ENCODE peak calls at places on chromosome 22, in four cellular contexts. K is lower leg skin, A is germinal center, Y is amniotic stem cell. G is an unnamed sample.

GRCh38 chr22:38981005-38981658 is 1.0 kb upstream of the APOBEC3B start:
- DNase-seq in Y (no peak), A (peak; percentile 47), K (no peak), G (no peak)

GRCh38 chr22:23138584-23139469 is 3.0 kb downstream of the RSPH14 start:
- DNase-seq in A (no peak), Y (no peak), K (no peak), G (no peak)

GRCh38 chr22:23714596-23715588 is 24.1 kb downstream of the RGL4 start:
- DNase-seq in K (no peak), A (no peak), Y (no peak), G (no peak)

GRCh38 chr22:36467946-36468345 is 13.5 kb downstream of the TXN2 start:
- DNase-seq in Y (peak; percentile 72), A (no peak), K (no peak), G (no peak)

GRCh38 chr22:30238661-30239420 is 7.7 kb downstream of the LIF start:
- DNase-seq in Y (no peak), A (no peak), K (no peak), G (peak; percentile 44)

GRCh38 chr22:31244044-31244942 is 32.2 kb downstream of the LIMK2 start:
- DNase-seq in A (no peak), Y (peak; percentile 61), K (no peak), G (no peak)

GRCh38 chr22:50544078-50544745 is 1.5 kb upstream of the KLHDC7B start:
- DNase-seq in A (peak; percentile 91), K (no peak), Y (no peak), G (peak; percentile 68)

GRCh38 chr22:17919276-17920144 is 104.9 kb downstream of the MICAL3 start:
- DNase-seq in Y (no peak), A (no peak), K (no peak), G (peak; percentile 65)

GRCh38 chr22:25153961-25154685 is 45.5 kb upstream of the CRYBB3 start:
- DNase-seq in A (no peak), K (peak; percentile 82), Y (no peak), G (peak; percentile 41)

GRCh38 chr22:40400173-40400572 is 29.8 kb downstream of the SGSM3 start:
- DNase-seq in Y (no peak), K (no peak), A (peak; percentile 72), G (no peak)

GRCh38 chr22:50252081-50253045 is 1.3 kb upstream of the HDAC10 start:
- DNase-seq in A (peak; percentile 75), Y (peak; percentile 23), K (peak; percentile 64), G (peak; percentile 76)

GRCh38 chr22:37274380-37274862 is 7.9 kb upstream of the CYTH4 start:
- DNase-seq in A (peak; percentile 59), K (peak; percentile 37), Y (no peak), G (peak; percentile 48)

GRCh38 chr22:26548984-26549383 is 36.7 kb upstream of the TFIP11 start:
- DNase-seq in Y (no peak), K (peak; percentile 37), A (no peak), G (no peak)

GRCh38 chr22:39534591-39535301 is 2.2 kb upstream of the RPS19BP1 start:
- DNase-seq in K (peak; percentile 74), A (peak; percentile 77), Y (no peak), G (peak; percentile 87)

GRCh38 chr22:32199341-32199740 is 5.5 kb downstream of the RFPL2 start:
- DNase-seq in A (no peak), Y (no peak), K (no peak), G (no peak)

GRCh38 chr22:45903355-45904149 is 73.4 kb downstream of the WNT7B start:
- DNase-seq in A (no peak), K (no peak), Y (peak; percentile 51), G (no peak)

GRCh38 chr22:43706558-43707328 is 105.4 kb downstream of the EFCAB6 start:
- DNase-seq in Y (no peak), K (no peak), A (no peak), G (no peak)

GRCh38 chr22:40597541-40598453 is 38.7 kb downstream of the MRTFA start:
- DNase-seq in A (peak; percentile 48), Y (peak; percentile 34), K (no peak), G (no peak)

GRCh38 chr22:26768986-26769385 is 111.6 kb downstream of the MIAT start:
- DNase-seq in A (no peak), K (no peak), Y (no peak), G (no peak)

GRCh38 chr22:49965291-49966040 is 4.9 kb downstream of the PIM3 start:
- DNase-seq in A (no peak), Y (no peak), K (no peak), G (peak; percentile 22)